ENCODE peak calls at places on chromosomes 16 and 17, in six cellular contexts. J is A549, T is HS-5, P is AG04449, D is endodermal cell, H is T-helper 9 cell. C is an unnamed sample.

GRCh38 chr16:87227651-87228015 is 89.6 kb downstream of the C16orf95 start:
- DNase-seq in P (no peak), H (no peak), J (no peak), T (no peak), D (no peak), C (no peak)

GRCh38 chr17:8322078-8322477 is 12.0 kb downstream of the ARHGEF15 start:
- DNase-seq in D (no peak), T (no peak), H (no peak), P (no peak), J (no peak), C (no peak)

GRCh38 chr17:62757518-62757951 is 50.6 kb downstream of the MARCHF10 start:
- DNase-seq in P (no peak), H (no peak), D (no peak), T (no peak), J (no peak), C (no peak)

GRCh38 chr16:79589495-79590134 is 10.9 kb downstream of the MAF start:
- DNase-seq in H (no peak), T (no peak), J (no peak), P (no peak), D (peak), C (no peak)

GRCh38 chr16:56382901-56383355 is 42.4 kb downstream of the AMFR start:
- DNase-seq in H (no peak), D (no peak), P (no peak), J (peak), T (peak), C (no peak)

GRCh38 chr17:50469005-50469605 is 425 bp upstream of the CHAD start:
- DNase-seq in H (no peak), D (peak), T (no peak), P (no peak), J (no peak), C (no peak)

GRCh38 chr17:78130439-78131101 is at the start of gene TMC8:
- DNase-seq in T (no peak), H (peak), P (no peak), D (peak), J (no peak), C (no peak)

GRCh38 chr17:74148901-74149596 is 54.4 kb upstream of the RPL38 start:
- DNase-seq in D (no peak), P (no peak), H (no peak), T (no peak), J (no peak), C (no peak)

GRCh38 chr16:87463722-87464690 is 28.8 kb downstream of the ZCCHC14 start:
- DNase-seq in P (no peak), D (no peak), J (no peak), T (no peak), H (no peak), C (no peak)

GRCh38 chr17:56499799-56500388 is 93.6 kb upstream of the NOG start:
- DNase-seq in D (peak), T (no peak), P (no peak), H (no peak), J (no peak), C (no peak)

GRCh38 chr16:73149329-73149728 is 101.4 kb upstream of the ZFHX3 start:
- DNase-seq in H (no peak), T (no peak), D (no peak), P (no peak), J (no peak), C (no peak)

GRCh38 chr16:81265658-81266451 is 27.4 kb downstream of the BCO1 start:
- DNase-seq in P (no peak), J (no peak), T (no peak), D (no peak), H (no peak), C (no peak)

GRCh38 chr17:60941028-60941427 is 263.4 kb downstream of the BCAS3 start:
- DNase-seq in P (peak), H (no peak), T (no peak), D (no peak), J (no peak), C (no peak)

GRCh38 chr16:70703041-70703834 is 17.4 kb upstream of the MTSS2 start:
- DNase-seq in J (peak), P (peak), D (peak), H (no peak), T (peak), C (no peak)

GRCh38 chr16:14097182-14097951 is 26.2 kb downstream of the MRTFB start:
- DNase-seq in D (no peak), T (no peak), P (no peak), H (no peak), J (no peak), C (no peak)

GRCh38 chr17:55237268-55237667 is 27.5 kb upstream of the HLF start:
- DNase-seq in H (no peak), P (no peak), J (no peak), D (no peak), T (no peak), C (no peak)

GRCh38 chr17:51000835-51001638 is 119.6 kb downstream of the SPAG9 start:
- DNase-seq in H (no peak), D (no peak), T (peak), P (no peak), J (peak), C (peak)

GRCh38 chr16:86946396-86946795 is 368.0 kb downstream of the FOXL1 start:
- DNase-seq in P (no peak), T (no peak), J (peak), H (no peak), D (peak), C (no peak)

GRCh38 chr17:67992541-67993152 is 3.6 kb downstream of the C17orf58 start:
- DNase-seq in P (no peak), D (no peak), H (no peak), T (no peak), J (no peak), C (no peak)

GRCh38 chr17:49523706-49524472 is 28.8 kb downstream of the NGFR start:
- DNase-seq in D (peak), J (no peak), P (no peak), T (no peak), H (no peak), C (no peak)

GRCh38 chr16:89137666-89138512 is 33.7 kb upstream of the CDH15 start:
- DNase-seq in H (no peak), J (no peak), T (no peak), P (no peak), D (no peak), C (no peak)

GRCh38 chr17:8995711-8996110 is 25.6 kb upstream of the NTN1 start:
- DNase-seq in T (no peak), H (no peak), D (peak), P (no peak), J (no peak), C (peak)

GRCh38 chr16:31181102-31181830 is 1.3 kb downstream of the FUS start:
- DNase-seq in H (no peak), T (no peak), J (no peak), P (no peak), D (no peak), C (no peak)

GRCh38 chr17:79018045-79018695 is 5.8 kb upstream of the C1QTNF1 start:
- DNase-seq in P (no peak), H (no peak), T (no peak), J (no peak), D (peak), C (no peak)

GRCh38 chr16:66915041-66915440 is 3.6 kb downstream of the CDH16 start:
- DNase-seq in H (no peak), D (no peak), P (no peak), J (no peak), T (no peak), C (no peak)

GRCh38 chr17:29140051-29140582 is 40.1 kb downstream of the MYO18A start:
- DNase-seq in J (no peak), T (no peak), P (no peak), D (peak), H (peak), C (no peak)

GRCh38 chr17:27793168-27793905 is 7.0 kb downstream of the NOS2 start:
- DNase-seq in D (peak), P (no peak), H (no peak), T (no peak), J (peak), C (no peak)

GRCh38 chr17:6244796-6245195 is 174.6 kb downstream of the WSCD1 start:
- DNase-seq in T (no peak), D (peak), H (no peak), J (no peak), P (no peak), C (no peak)

GRCh38 chr17:42101513-42102292 is 3.4 kb upstream of the ZNF385C start:
- DNase-seq in D (peak), J (peak), H (peak), T (no peak), P (no peak), C (no peak)

GRCh38 chr16:648071-648785 is 937 bp upstream of the WDR90 start:
- DNase-seq in P (no peak), J (no peak), H (no peak), D (peak), T (no peak), C (no peak)

GRCh38 chr17:64736804-64737492 is 74.8 kb upstream of the SMURF2 start:
- DNase-seq in T (no peak), H (peak), J (no peak), D (peak), P (no peak), C (no peak)

GRCh38 chr16:1979271-1980025 is 1.8 kb downstream of the NOXO1 start:
- DNase-seq in H (no peak), D (peak), T (no peak), J (no peak), P (no peak), C (no peak)

GRCh38 chr16:67967183-67967955 is 1.1 kb downstream of the SLC12A4 start:
- DNase-seq in T (no peak), P (no peak), J (no peak), H (no peak), D (peak), C (no peak)

GRCh38 chr17:83115832-83116231 is 36.4 kb downstream of the METRNL start:
- DNase-seq in D (no peak), J (no peak), H (no peak), P (no peak), T (no peak), C (no peak)

GRCh38 chr17:31425646-31426045 is 34.2 kb downstream of the RAB11FIP4 start:
- DNase-seq in P (no peak), D (peak), J (no peak), T (no peak), H (no peak), C (no peak)

GRCh38 chr17:58301504-58302150 is 20.9 kb upstream of the MPO start:
- DNase-seq in P (no peak), T (no peak), J (no peak), H (no peak), D (no peak), C (no peak)

GRCh38 chr17:40450175-40450574 is 6.9 kb downstream of the IGFBP4 start:
- DNase-seq in H (peak), T (no peak), J (peak), D (peak), P (no peak), C (no peak)

GRCh38 chr16:82935781-82936180 is 309.0 kb downstream of the CDH13 start:
- DNase-seq in H (no peak), T (no peak), J (no peak), P (no peak), D (no peak), C (no peak)

C was measured in iPS DF 19.7.